ENCODE peak calls at places on chromosomes 12 and 14, in seven cellular contexts. L is Right ventricle myocardium superior; T is neuronal stem cell; D is NCI-H460; E is mucosa of gallbladder; M is effector memory CD8-positive, alpha-beta T cell; R is AG04449. Q is an unnamed sample.

GRCh38 chr14:31127690-31128089 is 79.9 kb downstream of the HECTD1 start:
- DNase-seq in R (no peak), D (no peak), L (no peak), T (no peak), M (peak), E (no peak), Q (no peak)

GRCh38 chr14:24269910-24270536 is 1.4 kb downstream of the RABGGTA start:
- DNase-seq in T (no peak), L (no peak), M (no peak), E (no peak), D (no peak), R (no peak), Q (no peak)

GRCh38 chr14:65958664-65959562 is 527.3 kb upstream of the CCDC196 start:
- DNase-seq in D (peak), L (no peak), R (no peak), T (peak), M (no peak), E (no peak), Q (peak)

GRCh38 chr12:131825146-131825892 is 2.9 kb upstream of the MMP17 start:
- DNase-seq in L (no peak), T (no peak), R (no peak), E (no peak), D (no peak), M (no peak), Q (peak)

GRCh38 chr14:71103662-71104484 is 196.6 kb downstream of the PCNX1 start:
- DNase-seq in D (peak), M (peak), R (no peak), T (peak), L (no peak), E (no peak), Q (peak)

GRCh38 chr14:91127411-91127810 is 13.5 kb downstream of the DGLUCY start:
- DNase-seq in R (no peak), L (peak), D (no peak), T (no peak), E (peak), M (no peak), Q (no peak)

GRCh38 chr14:36367985-36368774 is 47.7 kb upstream of the MBIP start:
- DNase-seq in E (no peak), T (no peak), M (no peak), D (no peak), L (no peak), R (no peak), Q (no peak)

GRCh38 chr12:127640181-127640886 is 626.6 kb upstream of the TMEM132C start:
- DNase-seq in T (no peak), M (no peak), R (peak), D (no peak), E (no peak), L (no peak), Q (no peak)

GRCh38 chr12:104643093-104643646 is 186.4 kb downstream of the CHST11 start:
- DNase-seq in T (no peak), E (no peak), M (no peak), L (no peak), R (no peak), D (no peak), Q (no peak)

GRCh38 chr12:100913872-100914600 is 119.5 kb downstream of the ANO4 start:
- DNase-seq in M (no peak), E (no peak), D (no peak), R (no peak), L (no peak), T (no peak), Q (no peak)

GRCh38 chr14:100982356-100982755 is 78.8 kb upstream of the RTL1 start:
- DNase-seq in R (no peak), E (no peak), D (no peak), M (no peak), L (no peak), T (no peak), Q (no peak)

GRCh38 chr14:34081576-34082136 is 130.8 kb upstream of the EGLN3 start:
- DNase-seq in D (no peak), L (no peak), E (peak), R (no peak), T (no peak), M (no peak), Q (no peak)

GRCh38 chr12:50201987-50202521 is 34.9 kb upstream of the CERS5 start:
- DNase-seq in E (peak), D (no peak), L (no peak), R (peak), T (no peak), M (no peak), Q (no peak)

GRCh38 chr14:68568907-68569545 is 223.8 kb downstream of the ZFP36L1 start:
- DNase-seq in D (no peak), M (no peak), R (no peak), E (no peak), T (peak), L (no peak), Q (no peak)

GRCh38 chr12:53502983-53503728 is 2.1 kb downstream of the TARBP2 start:
- DNase-seq in E (no peak), L (no peak), D (no peak), R (no peak), M (no peak), T (no peak), Q (no peak)

GRCh38 chr12:121786441-121786825 is 7.1 kb downstream of the RHOF start:
- DNase-seq in E (peak), L (no peak), R (no peak), D (peak), M (peak), T (no peak), Q (peak)

GRCh38 chr12:116657921-116658495 is 79.9 kb downstream of the SPRING1 start:
- DNase-seq in E (no peak), L (no peak), R (no peak), T (no peak), M (no peak), D (no peak), Q (no peak)

GRCh38 chr12:85606455-85606854 is 229.8 kb downstream of the RASSF9 start:
- DNase-seq in R (no peak), L (no peak), M (no peak), E (no peak), D (no peak), T (no peak), Q (no peak)

GRCh38 chr14:97703006-97703760 is 906.0 kb downstream of the VRK1 start:
- DNase-seq in D (no peak), R (no peak), E (no peak), L (no peak), M (peak), T (no peak), Q (no peak)

Q was measured in hepatic stellate cell.